ENCODE peak calls at places on chromosomes 6 and 20, in seven cellular contexts. S is GM23248; V is dermis blood vessel endothelial cell; T is upper lobe of left lung; O is iPS-NIHi11; K is astrocyte of the spinal cord; U is activated naive CD4-positive, alpha-beta T cell treated with anti-CD3 and anti-CD28 coated beads for 36 hours. Q is an unnamed sample.

GRCh38 chr6:111880181-111880944 is 7.1 kb upstream of the FYN start:
- DNase-seq in S (peak), V (peak), T (no peak), O (no peak), K (peak), U (no peak), Q (no peak)

GRCh38 chr6:161417712-161418457 is 144.0 kb upstream of the AGPAT4 start:
- DNase-seq in S (peak), V (peak), T (peak), O (no peak), K (peak), U (no peak), Q (no peak)

GRCh38 chr6:156863504-156863903 is 86.3 kb downstream of the ARID1B start:
- DNase-seq in S (no peak), V (no peak), T (no peak), O (no peak), K (no peak), U (no peak), Q (no peak)

GRCh38 chr6:97147421-97147820 is 135.6 kb downstream of the MMS22L start:
- DNase-seq in S (no peak), V (no peak), T (no peak), O (no peak), K (no peak), U (no peak), Q (no peak)

GRCh38 chr6:16136086-16136485 is 7.2 kb downstream of the MYLIP start:
- DNase-seq in S (no peak), V (no peak), T (no peak), O (no peak), K (no peak), U (peak), Q (no peak)

GRCh38 chr6:36382976-36383375 is 4.5 kb downstream of the ETV7 start:
- DNase-seq in S (no peak), V (no peak), T (no peak), O (no peak), K (no peak), U (no peak), Q (no peak)

GRCh38 chr6:131134950-131135243 is 370 bp upstream of the AKAP7 start:
- DNase-seq in S (no peak), V (no peak), T (no peak), O (no peak), K (peak), U (no peak), Q (no peak)

GRCh38 chr20:25077610-25078169 is 4.3 kb downstream of the VSX1 start:
- DNase-seq in S (peak), V (no peak), T (peak), O (peak), K (no peak), U (peak), Q (no peak)

GRCh38 chr6:26183581-26184408 is 96.6 kb downstream of the HFE start:
- DNase-seq in S (peak), V (peak), T (peak), O (peak), K (peak), U (peak), Q (no peak)

GRCh38 chr6:128135325-128135724 is 234.5 kb upstream of the THEMIS start:
- DNase-seq in S (no peak), V (no peak), T (no peak), O (no peak), K (no peak), U (no peak), Q (no peak)

GRCh38 chr6:11756726-11757125 is 21.9 kb downstream of the ADTRP start:
- DNase-seq in S (no peak), V (no peak), T (no peak), O (no peak), K (no peak), U (no peak), Q (no peak)

GRCh38 chr6:13924146-13924948 is 405 bp upstream of the RNF182 start:
- DNase-seq in S (peak), V (peak), T (peak), O (no peak), K (peak), U (peak), Q (no peak)

GRCh38 chr6:130033999-130034814 is 15.8 kb downstream of the L3MBTL3 start:
- DNase-seq in S (peak), V (peak), T (no peak), O (no peak), K (peak), U (peak), Q (no peak)